ENCODE peak calls at places on chromosomes 4 and X, in ten cellular contexts. One of them, this sample, is unnamed.

GRCh38 chr4:167786504-167786903 is 305.8 kb upstream of the ANXA10 start:
- DNase-seq in left lung: no peak
- DNase-seq in fibroblast of lung: no peak
- DNase-seq in MCF 10A: no peak
- DNase-seq in upper lobe of right lung: no peak
- DNase-seq in GM13976: no peak
- DNase-seq in bronchial epithelial cell: no peak
- DNase-seq in glutamatergic neuron: no peak
- DNase-seq in adrenal gland: no peak
- DNase-seq in A549: no peak
- DNase-seq in this sample: no peak

GRCh38 chr4:1520145-1520661 is 114.0 kb upstream of the NKX1-1 start:
- DNase-seq in upper lobe of right lung: peak
- DNase-seq in GM13976: no peak
- DNase-seq in A549: no peak
- DNase-seq in bronchial epithelial cell: no peak
- DNase-seq in fibroblast of lung: no peak
- DNase-seq in adrenal gland: no peak
- DNase-seq in left lung: no peak
- DNase-seq in MCF 10A: no peak
- DNase-seq in glutamatergic neuron: peak
- DNase-seq in this sample: no peak

GRCh38 chr4:66275381-66276060 is 605.2 kb upstream of the EPHA5 start:
- DNase-seq in GM13976: no peak
- DNase-seq in upper lobe of right lung: no peak
- DNase-seq in A549: no peak
- DNase-seq in left lung: no peak
- DNase-seq in bronchial epithelial cell: no peak
- DNase-seq in glutamatergic neuron: no peak
- DNase-seq in fibroblast of lung: no peak
- DNase-seq in MCF 10A: no peak
- DNase-seq in adrenal gland: no peak
- DNase-seq in this sample: no peak

GRCh38 chrX:42415636-42416035 is 362.3 kb downstream of the PPP1R2C start:
- DNase-seq in GM13976: no peak
- DNase-seq in glutamatergic neuron: no peak
- DNase-seq in A549: no peak
- DNase-seq in MCF 10A: no peak
- DNase-seq in fibroblast of lung: no peak
- DNase-seq in left lung: no peak
- DNase-seq in upper lobe of right lung: no peak
- DNase-seq in adrenal gland: no peak
- DNase-seq in bronchial epithelial cell: no peak
- DNase-seq in this sample: no peak

GRCh38 chr4:118557298-118557851 is 127.8 kb upstream of the METTL14 start:
- DNase-seq in A549: no peak
- DNase-seq in bronchial epithelial cell: peak
- DNase-seq in left lung: no peak
- DNase-seq in MCF 10A: peak
- DNase-seq in upper lobe of right lung: no peak
- DNase-seq in fibroblast of lung: peak
- DNase-seq in GM13976: no peak
- DNase-seq in adrenal gland: no peak
- DNase-seq in glutamatergic neuron: no peak
- DNase-seq in this sample: no peak

GRCh38 chr4:159608434-159608833 is 505.6 kb downstream of the RAPGEF2 start:
- DNase-seq in upper lobe of right lung: no peak
- DNase-seq in A549: no peak
- DNase-seq in MCF 10A: peak
- DNase-seq in GM13976: no peak
- DNase-seq in fibroblast of lung: no peak
- DNase-seq in adrenal gland: no peak
- DNase-seq in left lung: no peak
- DNase-seq in bronchial epithelial cell: peak
- DNase-seq in glutamatergic neuron: no peak
- DNase-seq in this sample: no peak

GRCh38 chr4:87848622-87849351 is 16.0 kb downstream of the MEPE start:
- DNase-seq in MCF 10A: peak
- DNase-seq in upper lobe of right lung: no peak
- DNase-seq in A549: peak
- DNase-seq in GM13976: no peak
- DNase-seq in fibroblast of lung: peak
- DNase-seq in bronchial epithelial cell: peak
- DNase-seq in left lung: peak
- DNase-seq in glutamatergic neuron: peak
- DNase-seq in adrenal gland: peak
- DNase-seq in this sample: peak

GRCh38 chrX:74178536-74178935 is 125.4 kb upstream of the ZCCHC13 start:
- DNase-seq in bronchial epithelial cell: no peak
- DNase-seq in glutamatergic neuron: peak
- DNase-seq in upper lobe of right lung: no peak
- DNase-seq in GM13976: no peak
- DNase-seq in A549: no peak
- DNase-seq in MCF 10A: no peak
- DNase-seq in adrenal gland: no peak
- DNase-seq in left lung: no peak
- DNase-seq in fibroblast of lung: no peak
- DNase-seq in this sample: peak

GRCh38 chrX:72554448-72555140 is 18.0 kb downstream of the HDAC8 start:
- DNase-seq in adrenal gland: no peak
- DNase-seq in left lung: no peak
- DNase-seq in A549: peak
- DNase-seq in upper lobe of right lung: no peak
- DNase-seq in GM13976: no peak
- DNase-seq in glutamatergic neuron: peak
- DNase-seq in bronchial epithelial cell: peak
- DNase-seq in fibroblast of lung: no peak
- DNase-seq in MCF 10A: peak
- DNase-seq in this sample: peak
- TF ChIP-seq CTCF in adrenal gland: no peak
- TF ChIP-seq CTCF in left lung: no peak
- TF ChIP-seq CTCF in A549: peak
- TF ChIP-seq CTCF in upper lobe of right lung: no peak
- TF ChIP-seq CTCF in GM13976: no peak
- TF ChIP-seq CTCF in glutamatergic neuron: peak
- TF ChIP-seq CTCF in bronchial epithelial cell: no peak
- TF ChIP-seq CTCF in fibroblast of lung: no peak
- TF ChIP-seq CTCF in MCF 10A: no peak
- TF ChIP-seq CTCF in this sample: peak

DNA sequence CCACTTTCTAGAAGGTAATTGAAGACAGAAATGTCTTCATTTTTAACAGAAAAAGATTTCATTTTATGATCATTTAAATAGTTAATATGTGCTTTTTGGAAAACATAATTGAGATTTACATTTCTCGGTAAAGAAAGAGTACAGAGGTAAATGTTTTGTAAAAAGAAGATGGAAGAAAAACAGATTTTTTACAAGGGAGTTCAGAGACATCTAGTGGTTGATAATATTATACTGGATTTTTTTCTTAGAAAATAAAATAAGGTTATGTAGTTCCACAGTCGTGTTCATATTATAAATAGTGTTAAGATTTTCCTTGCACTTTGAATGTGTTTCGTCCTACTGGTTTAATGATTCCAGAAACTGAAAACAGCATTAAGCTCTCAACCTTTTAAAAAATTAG is 60.6 kb downstream of the SMARCA1 start:
- DNase-seq in bronchial epithelial cell: no peak
- DNase-seq in GM13976: no peak
- DNase-seq in upper lobe of right lung: no peak
- DNase-seq in fibroblast of lung: no peak
- DNase-seq in A549: no peak
- DNase-seq in glutamatergic neuron: no peak
- DNase-seq in adrenal gland: no peak
- DNase-seq in MCF 10A: no peak
- DNase-seq in left lung: no peak
- DNase-seq in this sample: no peak
- TF ChIP-seq CTCF in bronchial epithelial cell: no peak
- TF ChIP-seq CTCF in GM13976: no peak
- TF ChIP-seq CTCF in upper lobe of right lung: no peak
- TF ChIP-seq CTCF in fibroblast of lung: no peak
- TF ChIP-seq CTCF in A549: peak
- TF ChIP-seq CTCF in glutamatergic neuron: no peak
- TF ChIP-seq CTCF in adrenal gland: peak
- TF ChIP-seq CTCF in MCF 10A: no peak
- TF ChIP-seq CTCF in left lung: peak
- TF ChIP-seq CTCF in this sample: no peak

GRCh38 chrX:3791449-3791848 is 78.0 kb upstream of the PRKX start:
- DNase-seq in fibroblast of lung: no peak
- DNase-seq in glutamatergic neuron: no peak
- DNase-seq in GM13976: no peak
- DNase-seq in A549: no peak
- DNase-seq in left lung: no peak
- DNase-seq in bronchial epithelial cell: no peak
- DNase-seq in upper lobe of right lung: no peak
- DNase-seq in MCF 10A: no peak
- DNase-seq in adrenal gland: no peak
- DNase-seq in this sample: no peak

DNA sequence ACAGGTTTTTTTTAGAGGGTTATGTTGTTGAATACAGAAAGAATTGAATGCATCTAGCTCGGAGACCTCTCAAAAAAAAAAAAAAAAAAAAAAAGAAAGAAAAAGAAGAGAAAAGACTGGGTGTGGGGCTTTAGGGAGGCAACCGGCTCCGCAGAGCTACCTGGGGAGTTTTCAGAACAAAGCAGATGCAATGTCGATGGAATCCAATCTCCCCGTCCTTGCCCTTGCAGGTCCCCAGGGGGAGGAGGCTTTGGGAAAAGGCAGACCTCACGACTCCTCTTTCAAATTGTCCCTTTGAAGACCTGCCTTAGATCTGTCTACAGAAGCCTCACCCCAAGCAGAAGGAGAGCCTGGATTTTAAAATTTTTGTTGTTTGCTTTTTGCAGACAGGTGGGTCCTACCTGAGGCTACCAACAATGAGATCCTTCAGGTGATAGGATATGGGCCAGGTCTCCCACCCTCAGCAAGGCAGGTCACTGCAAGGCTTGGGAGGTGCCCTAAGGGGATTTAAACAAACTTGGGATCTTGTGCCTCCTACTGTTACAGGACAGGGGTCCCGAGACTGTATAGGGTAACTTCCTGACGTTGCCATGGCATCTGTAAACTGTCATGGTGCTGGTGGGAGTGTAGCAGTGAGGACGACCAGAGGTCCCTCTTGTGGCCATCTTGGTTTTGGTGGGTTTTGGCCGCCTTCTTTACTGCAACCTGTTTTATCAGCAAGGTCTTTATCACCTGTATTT is 75.2 kb upstream of the PRKX start:
- DNase-seq in upper lobe of right lung: no peak
- DNase-seq in left lung: no peak
- DNase-seq in A549: no peak
- DNase-seq in GM13976: no peak
- DNase-seq in fibroblast of lung: no peak
- DNase-seq in bronchial epithelial cell: no peak
- DNase-seq in MCF 10A: no peak
- DNase-seq in glutamatergic neuron: no peak
- DNase-seq in adrenal gland: no peak
- DNase-seq in this sample: peak
- TF ChIP-seq CTCF in upper lobe of right lung: no peak
- TF ChIP-seq CTCF in left lung: no peak
- TF ChIP-seq CTCF in A549: no peak
- TF ChIP-seq CTCF in GM13976: no peak
- TF ChIP-seq CTCF in fibroblast of lung: no peak
- TF ChIP-seq CTCF in bronchial epithelial cell: no peak
- TF ChIP-seq CTCF in MCF 10A: no peak
- TF ChIP-seq CTCF in glutamatergic neuron: no peak
- TF ChIP-seq CTCF in adrenal gland: no peak
- TF ChIP-seq CTCF in this sample: no peak

DNA sequence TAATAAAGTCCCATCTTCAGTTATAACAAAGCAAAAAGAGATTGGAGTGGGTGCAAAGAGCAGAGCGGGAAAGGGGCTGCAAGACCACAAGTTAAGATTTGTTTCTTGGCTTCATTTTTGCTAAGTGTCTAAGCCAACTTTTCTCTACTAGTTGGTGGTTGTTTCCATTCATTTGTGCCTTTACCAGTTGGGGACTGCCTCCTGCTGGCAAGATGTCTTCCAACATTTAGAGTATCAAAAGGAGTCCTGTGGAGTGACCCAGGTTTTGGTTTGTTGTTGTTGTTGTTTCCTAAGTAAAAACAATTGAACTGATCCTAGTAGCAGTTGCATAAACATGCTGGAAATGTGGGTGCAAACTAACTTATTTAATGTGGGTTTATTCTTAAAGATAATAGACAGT is 121.1 kb downstream of the SPATA18 start:
- DNase-seq in MCF 10A: peak
- DNase-seq in A549: no peak
- DNase-seq in adrenal gland: no peak
- DNase-seq in upper lobe of right lung: no peak
- DNase-seq in GM13976: no peak
- DNase-seq in fibroblast of lung: peak
- DNase-seq in bronchial epithelial cell: peak
- DNase-seq in glutamatergic neuron: no peak
- DNase-seq in left lung: no peak
- DNase-seq in this sample: peak
- TF ChIP-seq CTCF in MCF 10A: no peak
- TF ChIP-seq CTCF in A549: no peak
- TF ChIP-seq CTCF in adrenal gland: peak
- TF ChIP-seq CTCF in upper lobe of right lung: peak
- TF ChIP-seq CTCF in GM13976: no peak
- TF ChIP-seq CTCF in fibroblast of lung: peak
- TF ChIP-seq CTCF in bronchial epithelial cell: peak
- TF ChIP-seq CTCF in glutamatergic neuron: no peak
- TF ChIP-seq CTCF in left lung: no peak
- TF ChIP-seq CTCF in this sample: peak

This sample was measured in endothelial cell.